ENCODE peak calls at places on chromosomes 4 and X, in six cellular contexts. One of them, this sample, is unnamed.

GRCh38 chr4:94339779-94340178 is 2.9 kb downstream of the HPGDS start:
- DNase-seq in kidney epithelial cell: no peak
- DNase-seq in sciatic nerve: no peak
- DNase-seq in bronchial epithelial cell: no peak
- DNase-seq in stimulated activated CD8-positive, alpha-beta memory T cell treated with anti-CD3 and anti-CD28 coated beads, Interleukin-12 subunit alpha, Interleukin-12 subunit beta, amount 100 ng/mL, for 1 hour: no peak
- DNase-seq in K562: no peak
- DNase-seq in this sample: no peak

GRCh38 chr4:76420311-76420710 is 630 bp downstream of the CCDC158 start:
- DNase-seq in kidney epithelial cell: no peak
- DNase-seq in sciatic nerve: no peak
- DNase-seq in bronchial epithelial cell: no peak
- DNase-seq in stimulated activated CD8-positive, alpha-beta memory T cell treated with anti-CD3 and anti-CD28 coated beads, Interleukin-12 subunit alpha, Interleukin-12 subunit beta, amount 100 ng/mL, for 1 hour: no peak
- DNase-seq in K562: no peak
- DNase-seq in this sample: no peak

GRCh38 chr4:75844151-75844662 is 58.0 kb downstream of the PPEF2 start:
- DNase-seq in kidney epithelial cell: peak; percentile 61
- DNase-seq in sciatic nerve: no peak
- DNase-seq in bronchial epithelial cell: no peak
- DNase-seq in stimulated activated CD8-positive, alpha-beta memory T cell treated with anti-CD3 and anti-CD28 coated beads, Interleukin-12 subunit alpha, Interleukin-12 subunit beta, amount 100 ng/mL, for 1 hour: no peak
- DNase-seq in K562: no peak
- DNase-seq in this sample: no peak

GRCh38 chrX:110418220-110418856 is 59.7 kb downstream of the RTL9 start:
- DNase-seq in kidney epithelial cell: no peak
- DNase-seq in sciatic nerve: no peak
- DNase-seq in bronchial epithelial cell: peak; percentile 53
- DNase-seq in stimulated activated CD8-positive, alpha-beta memory T cell treated with anti-CD3 and anti-CD28 coated beads, Interleukin-12 subunit alpha, Interleukin-12 subunit beta, amount 100 ng/mL, for 1 hour: no peak
- DNase-seq in K562: peak; percentile 40
- DNase-seq in this sample: no peak

GRCh38 chrX:46758956-46759644 is at the start of gene SLC9A7:
- DNase-seq in kidney epithelial cell: no peak
- DNase-seq in sciatic nerve: peak; percentile 86
- DNase-seq in bronchial epithelial cell: peak; percentile 31
- DNase-seq in stimulated activated CD8-positive, alpha-beta memory T cell treated with anti-CD3 and anti-CD28 coated beads, Interleukin-12 subunit alpha, Interleukin-12 subunit beta, amount 100 ng/mL, for 1 hour: peak; percentile 53
- DNase-seq in K562: peak; percentile 54
- DNase-seq in this sample: peak; percentile 92

GRCh38 chrX:12013220-12013619 is 125.1 kb upstream of the FRMPD4 start:
- DNase-seq in kidney epithelial cell: peak; percentile 63
- DNase-seq in sciatic nerve: no peak
- DNase-seq in bronchial epithelial cell: peak; percentile 71
- DNase-seq in stimulated activated CD8-positive, alpha-beta memory T cell treated with anti-CD3 and anti-CD28 coated beads, Interleukin-12 subunit alpha, Interleukin-12 subunit beta, amount 100 ng/mL, for 1 hour: no peak
- DNase-seq in K562: no peak
- DNase-seq in this sample: no peak

GRCh38 chr4:15689540-15689939 is 7.9 kb downstream of the FAM200B start:
- DNase-seq in kidney epithelial cell: no peak
- DNase-seq in sciatic nerve: no peak
- DNase-seq in bronchial epithelial cell: no peak
- DNase-seq in stimulated activated CD8-positive, alpha-beta memory T cell treated with anti-CD3 and anti-CD28 coated beads, Interleukin-12 subunit alpha, Interleukin-12 subunit beta, amount 100 ng/mL, for 1 hour: no peak
- DNase-seq in K562: no peak
- DNase-seq in this sample: no peak

GRCh38 chr4:124191329-124191728 is 521.2 kb downstream of the ANKRD50 start:
- DNase-seq in kidney epithelial cell: no peak
- DNase-seq in sciatic nerve: no peak
- DNase-seq in bronchial epithelial cell: peak; percentile 67
- DNase-seq in stimulated activated CD8-positive, alpha-beta memory T cell treated with anti-CD3 and anti-CD28 coated beads, Interleukin-12 subunit alpha, Interleukin-12 subunit beta, amount 100 ng/mL, for 1 hour: no peak
- DNase-seq in K562: no peak
- DNase-seq in this sample: no peak

GRCh38 chr4:138406881-138407280 is 164.7 kb upstream of the SLC7A11 start:
- DNase-seq in kidney epithelial cell: no peak
- DNase-seq in sciatic nerve: no peak
- DNase-seq in bronchial epithelial cell: peak; percentile 17
- DNase-seq in stimulated activated CD8-positive, alpha-beta memory T cell treated with anti-CD3 and anti-CD28 coated beads, Interleukin-12 subunit alpha, Interleukin-12 subunit beta, amount 100 ng/mL, for 1 hour: no peak
- DNase-seq in K562: no peak
- DNase-seq in this sample: no peak

GRCh38 chr4:147754037-147754445 is 22.2 kb downstream of the ARHGAP10 start:
- DNase-seq in kidney epithelial cell: no peak
- DNase-seq in sciatic nerve: no peak
- DNase-seq in bronchial epithelial cell: peak; percentile 83
- DNase-seq in stimulated activated CD8-positive, alpha-beta memory T cell treated with anti-CD3 and anti-CD28 coated beads, Interleukin-12 subunit alpha, Interleukin-12 subunit beta, amount 100 ng/mL, for 1 hour: no peak
- DNase-seq in K562: no peak
- DNase-seq in this sample: no peak

GRCh38 chr4:167986044-167986443 is 106.3 kb upstream of the ANXA10 start:
- DNase-seq in kidney epithelial cell: no peak
- DNase-seq in sciatic nerve: no peak
- DNase-seq in bronchial epithelial cell: no peak
- DNase-seq in stimulated activated CD8-positive, alpha-beta memory T cell treated with anti-CD3 and anti-CD28 coated beads, Interleukin-12 subunit alpha, Interleukin-12 subunit beta, amount 100 ng/mL, for 1 hour: no peak
- DNase-seq in K562: no peak
- DNase-seq in this sample: no peak

GRCh38 chrX:113558576-113558975 is 717.9 kb upstream of the AMOT start:
- DNase-seq in kidney epithelial cell: no peak
- DNase-seq in sciatic nerve: no peak
- DNase-seq in bronchial epithelial cell: no peak
- DNase-seq in stimulated activated CD8-positive, alpha-beta memory T cell treated with anti-CD3 and anti-CD28 coated beads, Interleukin-12 subunit alpha, Interleukin-12 subunit beta, amount 100 ng/mL, for 1 hour: no peak
- DNase-seq in K562: no peak
- DNase-seq in this sample: no peak

GRCh38 chr4:122086338-122086737 is 65.8 kb upstream of the BLTP1 start:
- DNase-seq in kidney epithelial cell: no peak
- DNase-seq in sciatic nerve: no peak
- DNase-seq in bronchial epithelial cell: no peak
- DNase-seq in stimulated activated CD8-positive, alpha-beta memory T cell treated with anti-CD3 and anti-CD28 coated beads, Interleukin-12 subunit alpha, Interleukin-12 subunit beta, amount 100 ng/mL, for 1 hour: no peak
- DNase-seq in K562: no peak
- DNase-seq in this sample: no peak

This sample was measured in aorta.